ENCODE peak calls at places on chromosome 17, in ten cellular contexts. D, S, C, N, P, T, J, Z, K and I are unnamed samples.

GRCh38 chr17:77829871-77830799 is 128.4 kb upstream of the TNRC6C start:
- DNase-seq in C (no peak), Z (no peak), T (peak), N (no peak), J (no peak), S (no peak), D (peak), P (no peak), K (no peak), I (no peak)

GRCh38 chr17:28712705-28713415 is 1.2 kb upstream of the PROCA1 start:
- DNase-seq in S (no peak), D (no peak), J (no peak), Z (no peak), T (no peak), P (no peak), C (no peak), N (no peak), K (no peak), I (no peak)

GRCh38 chr17:67633751-67634191 is 84.0 kb upstream of the NOL11 start:
- DNase-seq in J (no peak), Z (no peak), S (no peak), C (no peak), N (no peak), P (peak), T (no peak), K (no peak), D (no peak), I (no peak)

GRCh38 chr17:14797801-14798200 is 467.3 kb downstream of the PMP22 start:
- DNase-seq in N (no peak), Z (no peak), T (no peak), C (no peak), S (no peak), J (no peak), D (no peak), P (no peak), K (no peak), I (no peak)

GRCh38 chr17:78568494-78569115 is 8.6 kb downstream of the DNAH17 start:
- DNase-seq in C (no peak), N (no peak), Z (peak), D (peak), K (no peak), P (no peak), T (no peak), S (peak), J (no peak), I (no peak)

GRCh38 chr17:56902350-56902749 is 11.5 kb downstream of the TRIM25 start:
- DNase-seq in S (peak), K (no peak), P (no peak), Z (peak), T (no peak), C (no peak), D (peak), N (no peak), J (no peak), I (no peak)

GRCh38 chr17:65604070-65604469 is 42.6 kb upstream of the AXIN2 start:
- DNase-seq in N (no peak), D (no peak), T (no peak), S (no peak), Z (no peak), J (no peak), K (no peak), P (no peak), C (no peak), I (no peak)

GRCh38 chr17:21369395-21369794 is 6.8 kb upstream of the KCNJ12 start:
- DNase-seq in K (no peak), Z (no peak), S (no peak), C (no peak), P (no peak), N (no peak), T (no peak), D (no peak), J (no peak), I (no peak)

GRCh38 chr17:82092628-82092994 is 5.4 kb downstream of the FASN start:
- DNase-seq in J (no peak), Z (no peak), T (no peak), S (no peak), N (no peak), C (no peak), K (no peak), P (peak), D (no peak), I (no peak)

GRCh38 chr17:1713878-1714487 is 3.8 kb upstream of the TLCD2 start:
- DNase-seq in S (peak), C (peak), D (peak), T (no peak), P (peak), Z (peak), K (no peak), J (peak), N (peak), I (no peak)

GRCh38 chr17:81150379-81151038 is 14.8 kb upstream of the PVALEF start:
- DNase-seq in P (no peak), T (peak), Z (no peak), S (no peak), J (no peak), C (no peak), N (no peak), K (no peak), D (peak), I (no peak)

GRCh38 chr17:57995076-57995956 is 7.3 kb upstream of the VEZF1 start:
- DNase-seq in J (peak), Z (peak), T (peak), C (peak), S (peak), D (peak), N (peak), K (peak), P (peak), I (peak)

GRCh38 chr17:39213852-39214251 is 11.9 kb downstream of the STAC2 start:
- DNase-seq in P (peak), Z (peak), S (peak), J (no peak), D (no peak), K (no peak), T (no peak), N (no peak), C (no peak), I (no peak)

GRCh38 chr17:47697948-47698711 is 4.2 kb downstream of the TBKBP1 start:
- DNase-seq in N (no peak), T (no peak), D (no peak), P (no peak), S (no peak), Z (no peak), J (no peak), C (no peak), K (no peak), I (no peak)

GRCh38 chr17:56824503-56824902 is 9.2 kb downstream of the C17orf67 start:
- DNase-seq in P (no peak), K (no peak), C (no peak), S (no peak), J (no peak), N (no peak), D (no peak), T (no peak), Z (no peak), I (no peak)

GRCh38 chr17:1231456-1231855 is 38.8 kb upstream of the BHLHA9 start:
- DNase-seq in K (no peak), C (no peak), Z (no peak), S (no peak), P (no peak), N (no peak), J (no peak), T (peak), D (peak), I (no peak)

GRCh38 chr17:58319181-58320162 is 9.1 kb downstream of the TSPOAP1 start:
- DNase-seq in J (no peak), C (no peak), D (no peak), K (no peak), N (peak), Z (no peak), T (no peak), S (no peak), P (peak), I (no peak)

GRCh38 chr17:52376137-52376536 is 217.6 kb upstream of the CA10 start:
- DNase-seq in S (no peak), N (peak), P (no peak), T (no peak), K (no peak), C (no peak), J (no peak), Z (no peak), D (no peak), I (no peak)

GRCh38 chr17:75267403-75268232 is 3.4 kb downstream of the MIF4GD start:
- DNase-seq in P (no peak), N (peak), J (peak), T (no peak), K (no peak), D (no peak), Z (peak), S (no peak), C (no peak), I (no peak)

DNA sequence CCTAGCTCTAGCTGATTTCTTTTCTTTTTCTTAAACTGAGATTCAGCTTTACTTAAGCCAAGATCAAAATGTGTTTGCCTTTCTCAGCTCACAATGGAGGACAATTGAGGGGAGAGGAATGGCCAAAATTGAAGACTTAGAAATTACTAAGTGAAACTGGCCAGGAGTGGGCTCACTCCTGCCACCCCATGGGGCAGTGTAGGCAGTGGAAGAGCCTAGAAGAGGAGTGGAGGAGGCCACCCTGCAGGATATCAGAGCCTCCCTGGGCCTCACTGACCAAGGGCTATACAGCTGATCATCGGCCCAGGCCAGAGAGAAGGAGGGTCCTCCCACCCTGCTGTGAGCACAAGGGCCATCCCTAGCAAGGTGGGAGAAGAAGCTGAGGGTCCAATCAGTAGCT is 119.8 kb downstream of the CCT6B start:
- DNase-seq in T (no peak), K (no peak), C (no peak), S (no peak), Z (no peak), N (no peak), J (no peak), P (no peak), D (no peak), I (no peak)
- TF ChIP-seq CTCF in T (no peak), K (no peak), C (no peak), S (no peak), Z (no peak), N (no peak), J (no peak), P (no peak), D (no peak), I (no peak)

GRCh38 chr17:16446338-16446983 is 31.1 kb downstream of the TRPV2 start:
- DNase-seq in S (no peak), T (no peak), P (no peak), K (no peak), C (no peak), D (no peak), J (no peak), Z (peak), N (no peak), I (no peak)
- TF ChIP-seq CTCF in S (no peak), T (no peak), P (no peak), K (peak), C (no peak), D (no peak), J (no peak), Z (no peak), N (no peak), I (no peak)

DNA sequence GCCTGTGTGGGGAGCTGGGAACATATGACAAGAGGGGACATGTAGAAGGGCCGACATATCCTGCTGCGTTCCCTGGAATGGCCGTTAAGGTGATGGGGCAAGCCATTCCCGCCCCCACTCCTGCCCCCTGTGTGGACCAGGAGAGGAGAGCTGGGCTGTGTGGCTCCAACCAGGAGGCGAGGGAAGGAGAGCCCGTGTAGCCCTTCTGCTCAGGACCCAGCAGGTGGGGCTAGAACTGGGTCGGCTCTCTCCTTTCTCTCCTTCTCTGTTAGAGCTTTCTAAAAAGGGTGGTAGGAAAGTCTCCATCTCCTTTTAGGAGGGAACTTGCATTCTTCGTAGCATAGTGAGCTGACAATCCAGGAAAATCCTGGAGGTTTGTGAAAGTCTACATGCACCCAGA is 12.8 kb downstream of the SPHK1 start:
- DNase-seq in S (no peak), T (no peak), K (no peak), J (no peak), Z (peak), P (no peak), C (no peak), D (no peak), N (no peak), I (no peak)
- TF ChIP-seq CTCF in S (no peak), T (no peak), K (peak), J (no peak), Z (no peak), P (no peak), C (no peak), D (no peak), N (no peak), I (no peak)

DNA sequence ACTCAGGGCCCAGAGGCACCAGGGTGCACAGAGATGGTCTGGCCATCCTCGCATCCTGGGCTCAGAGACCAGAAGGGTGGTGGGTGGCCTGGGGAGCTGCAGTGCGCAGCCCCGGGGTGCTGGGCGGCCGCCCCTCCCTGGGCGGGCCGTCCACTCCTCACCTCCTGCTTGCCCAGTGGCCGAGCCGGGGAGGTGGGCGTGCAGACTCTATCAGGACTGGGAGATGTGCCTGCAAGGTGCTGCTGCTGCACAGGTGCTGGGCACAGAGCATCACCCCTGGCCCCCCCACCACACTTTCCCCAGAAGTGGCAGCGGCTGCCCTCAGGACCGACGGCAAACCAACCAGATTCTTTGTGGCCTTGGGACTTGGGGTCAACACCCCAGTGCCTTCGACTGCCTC is at the start of gene SCN4A:
- DNase-seq in Z (no peak), N (no peak), P (no peak), J (no peak), K (no peak), S (no peak), T (no peak), C (no peak), D (no peak), I (no peak)
- TF ChIP-seq CTCF in Z (no peak), N (no peak), P (no peak), J (no peak), K (no peak), S (no peak), T (no peak), C (no peak), D (no peak), I (no peak)

GRCh38 chr17:33871720-33872535 is 383.2 kb upstream of the CCL2 start:
- DNase-seq in T (no peak), Z (peak), S (peak), N (no peak), C (no peak), D (no peak), P (no peak), K (no peak), J (no peak), I (no peak)
- TF ChIP-seq CTCF in T (no peak), Z (no peak), S (no peak), N (no peak), C (no peak), D (no peak), P (no peak), K (no peak), J (no peak), I (no peak)

GRCh38 chr17:48856122-48856821 is 25.4 kb downstream of the CALCOCO2 start:
- DNase-seq in J (no peak), N (no peak), P (no peak), D (no peak), T (no peak), K (no peak), C (no peak), Z (no peak), S (no peak), I (no peak)

GRCh38 chr17:48854774-48855476 is 24.1 kb downstream of the CALCOCO2 start:
- DNase-seq in S (no peak), T (no peak), N (no peak), D (no peak), C (no peak), P (no peak), Z (no peak), K (no peak), J (no peak), I (no peak)

GRCh38 chr17:48860034-48860433 is 29.2 kb downstream of the CALCOCO2 start:
- DNase-seq in C (no peak), J (no peak), S (no peak), D (no peak), T (no peak), Z (no peak), N (no peak), K (no peak), P (no peak), I (no peak)
- TF ChIP-seq CTCF in C (no peak), J (peak), S (peak), D (no peak), T (no peak), Z (no peak), N (no peak), K (peak), P (no peak), I (peak)

DNA sequence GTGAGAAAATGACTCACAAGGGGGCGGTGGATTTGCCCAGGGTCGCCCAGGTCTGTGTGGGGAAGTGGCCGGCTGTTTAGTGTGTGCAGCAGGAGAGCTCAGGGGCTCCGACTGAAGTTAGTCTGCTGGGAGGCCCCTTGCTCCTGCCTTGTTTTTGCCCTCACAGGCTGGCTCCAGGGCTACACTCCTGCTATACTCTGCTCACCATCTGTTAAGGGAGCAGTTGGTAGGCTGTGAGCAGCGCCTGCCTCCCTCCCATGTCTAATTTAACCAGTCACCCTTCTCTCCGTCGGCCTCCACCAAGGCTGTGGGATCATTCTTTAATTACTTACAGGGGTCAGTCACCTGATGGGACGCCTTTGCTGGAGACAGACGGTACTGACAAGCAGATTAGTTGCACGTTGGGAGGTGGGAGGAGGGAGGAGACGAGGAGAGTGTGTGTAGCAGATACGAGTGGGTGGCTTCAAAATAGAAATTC is 35.5 kb downstream of the KSR1 start:
- DNase-seq in K (no peak), S (no peak), D (no peak), N (no peak), T (no peak), J (no peak), C (no peak), Z (no peak), P (no peak), I (no peak)
- TF ChIP-seq CTCF in K (no peak), S (no peak), D (no peak), N (no peak), T (no peak), J (no peak), C (no peak), Z (no peak), P (no peak), I (no peak)

GRCh38 chr17:50028207-50029120 is 27.4 kb upstream of the ITGA3 start:
- DNase-seq in K (no peak), P (no peak), C (no peak), J (peak), S (peak), Z (peak), N (peak), D (peak), T (peak), I (no peak)
- TF ChIP-seq CTCF in K (no peak), P (no peak), C (no peak), J (no peak), S (no peak), Z (no peak), N (no peak), D (no peak), T (no peak), I (no peak)

GRCh38 chr17:73215414-73215813 is 22.6 kb downstream of the COG1 start:
- DNase-seq in D (no peak), N (peak), J (no peak), C (peak), S (no peak), Z (peak), T (no peak), K (no peak), P (no peak), I (no peak)
- TF ChIP-seq CTCF in D (no peak), N (peak), J (no peak), C (no peak), S (peak), Z (no peak), T (peak), K (peak), P (no peak), I (no peak)